ENCODE peak calls at places on chromosome 5, in six cellular contexts. Y, I, E, A, F and P are unnamed samples.

GRCh38 chr5:27516437-27516836 is 478.1 kb upstream of the CDH9 start:
- DNase-seq in Y (no peak), I (no peak), E (no peak), A (no peak), F (no peak), P (peak)

GRCh38 chr5:179241764-179242370 is 103.4 kb downstream of the ADAMTS2 start:
- DNase-seq in Y (no peak), I (peak), E (no peak), A (peak), F (no peak), P (no peak)

GRCh38 chr5:102651466-102651865 is 103.6 kb upstream of the PAM start:
- DNase-seq in Y (no peak), I (no peak), E (no peak), A (no peak), F (peak), P (peak)

GRCh38 chr5:169222934-169223594 is 77.9 kb downstream of the SLIT3 start:
- DNase-seq in Y (no peak), I (no peak), E (no peak), A (no peak), F (no peak), P (no peak)

GRCh38 chr5:116451905-116452450 is 122.6 kb downstream of the SEMA6A start:
- DNase-seq in Y (no peak), I (no peak), E (no peak), A (no peak), F (no peak), P (peak)

GRCh38 chr5:169744336-169744735 is 107.3 kb downstream of the DOCK2 start:
- DNase-seq in Y (peak), I (no peak), E (no peak), A (no peak), F (no peak), P (peak)

GRCh38 chr5:153900703-153901395 is 137.9 kb downstream of the FAM114A2 start:
- DNase-seq in Y (peak), I (no peak), E (peak), A (peak), F (peak), P (peak)

GRCh38 chr5:72817076-72817476 is 615 bp downstream of the TNPO1 start:
- DNase-seq in Y (peak), I (peak), E (no peak), A (peak), F (peak), P (peak)

GRCh38 chr5:16431482-16431881 is 34.1 kb downstream of the ZNF622 start:
- DNase-seq in Y (no peak), I (no peak), E (no peak), A (no peak), F (no peak), P (no peak)

GRCh38 chr5:75053286-75054109 is 1.1 kb upstream of the GCNT4 start:
- DNase-seq in Y (peak), I (peak), E (peak), A (peak), F (peak), P (peak)

GRCh38 chr5:135632806-135633205 is 54.0 kb upstream of the CXCL14 start:
- DNase-seq in Y (no peak), I (no peak), E (no peak), A (no peak), F (no peak), P (no peak)

GRCh38 chr5:42912184-42912766 is 100.6 kb upstream of the SELENOP start:
- DNase-seq in Y (peak), I (no peak), E (no peak), A (peak), F (peak), P (peak)

GRCh38 chr5:12845549-12846159 is 941.4 kb upstream of the CTNND2 start:
- DNase-seq in Y (no peak), I (no peak), E (no peak), A (no peak), F (no peak), P (no peak)

GRCh38 chr5:107426209-107426608 is 244.5 kb downstream of the EFNA5 start:
- DNase-seq in Y (no peak), I (no peak), E (no peak), A (no peak), F (peak), P (no peak)

GRCh38 chr5:172051643-172052362 is 45.4 kb upstream of the FBXW11 start:
- DNase-seq in Y (no peak), I (no peak), E (no peak), A (peak), F (peak), P (no peak)

GRCh38 chr5:154287136-154287535 is 96.6 kb downstream of the GALNT10 start:
- DNase-seq in Y (peak), I (peak), E (peak), A (peak), F (peak), P (peak)

GRCh38 chr5:128579111-128579510 is 41.1 kb upstream of the FBN2 start:
- DNase-seq in Y (peak), I (no peak), E (peak), A (peak), F (peak), P (peak)

GRCh38 chr5:95178046-95178651 is 106.7 kb downstream of the MCTP1 start:
- DNase-seq in Y (peak), I (no peak), E (peak), A (peak), F (peak), P (no peak)

GRCh38 chr5:169157064-169157463 is 143.9 kb downstream of the SLIT3 start:
- DNase-seq in Y (no peak), I (no peak), E (no peak), A (no peak), F (peak), P (peak)

GRCh38 chr5:43078956-43079355 is 38.8 kb upstream of the ANXA2R start:
- DNase-seq in Y (peak), I (no peak), E (no peak), A (peak), F (no peak), P (peak)

GRCh38 chr5:122121782-122122465 is 7.4 kb upstream of the ZNF474 start:
- DNase-seq in Y (peak), I (no peak), E (no peak), A (no peak), F (peak), P (peak)

GRCh38 chr5:53243403-53243802 is 133.8 kb upstream of the MOCS2 start:
- DNase-seq in Y (no peak), I (no peak), E (no peak), A (no peak), F (no peak), P (no peak)
- TF ChIP-seq CTCF in Y (no peak), I (no peak), E (no peak), A (no peak), F (peak), P (no peak)

GRCh38 chr5:160694896-160695295 is 157.1 kb downstream of the ATP10B start:
- DNase-seq in Y (no peak), I (no peak), E (no peak), A (no peak), F (no peak), P (no peak)
- H3K4me3 ChIP-seq in Y (no peak), I (no peak), E (no peak), A (no peak), F (no peak), P (no peak)

GRCh38 chr5:180790020-180790419 is 12.6 kb downstream of the MGAT1 start:
- DNase-seq in Y (no peak), I (peak), E (no peak), A (no peak), F (peak), P (no peak)
- TF ChIP-seq CTCF in Y (no peak), I (peak), E (no peak), A (no peak), F (peak), P (no peak)

GRCh38 chr5:163506726-163507125 is 1.3 kb downstream of the MAT2B start:
- DNase-seq in Y (peak), I (no peak), E (no peak), A (peak), F (peak), P (peak)

GRCh38 chr5:163509288-163510040 is 4.0 kb downstream of the MAT2B start:
- DNase-seq in Y (peak), I (peak), E (no peak), A (peak), F (peak), P (peak)

GRCh38 chr5:163505049-163505474 is 357 bp upstream of the MAT2B start:
- DNase-seq in Y (no peak), I (no peak), E (no peak), A (no peak), F (no peak), P (no peak)

GRCh38 chr5:163505475-163506457 is at the start of gene MAT2B:
- DNase-seq in Y (peak), I (peak), E (no peak), A (peak), F (peak), P (peak)

GRCh38 chr5:163508753-163509152 is 3.3 kb downstream of the MAT2B start:
- DNase-seq in Y (no peak), I (no peak), E (no peak), A (no peak), F (no peak), P (no peak)
- H3K4me3 ChIP-seq in Y (no peak), I (no peak), E (no peak), A (no peak), F (peak), P (peak)

GRCh38 chr5:180613188-180613587 is 21.9 kb upstream of the SCGB3A1 start:
- DNase-seq in Y (no peak), I (no peak), E (no peak), A (no peak), F (no peak), P (no peak)
- TF ChIP-seq CTCF in Y (no peak), I (no peak), E (no peak), A (no peak), F (no peak), P (no peak)

DNA sequence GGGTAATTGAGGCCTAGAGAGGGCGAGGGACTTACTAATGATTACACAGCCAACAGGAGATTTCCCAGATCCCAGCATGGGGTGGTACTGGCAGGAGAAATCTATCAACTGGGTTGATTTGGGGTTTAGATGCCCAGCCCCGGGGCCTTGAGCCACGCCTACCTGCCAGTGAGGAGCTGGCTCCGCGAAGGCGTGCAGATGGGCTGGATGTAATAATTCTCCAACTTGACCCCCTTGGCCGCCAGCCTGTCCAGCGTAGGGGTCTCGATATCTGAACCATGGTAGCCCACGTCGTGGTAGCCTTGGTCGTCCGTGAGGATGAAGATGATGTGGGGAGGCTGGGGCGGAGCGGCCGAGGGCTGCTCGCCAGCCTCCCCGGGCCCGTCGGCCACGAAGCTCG is 804 bp downstream of the ARSI start:
- DNase-seq in Y (no peak), I (no peak), E (no peak), A (no peak), F (no peak), P (no peak)
- H3K4me3 ChIP-seq in Y (peak), I (no peak), E (peak), A (no peak), F (peak), P (peak)

GRCh38 chr5:163503106-163504090 is 2.0 kb upstream of the MAT2B start:
- DNase-seq in Y (peak), I (peak), E (no peak), A (peak), F (peak), P (peak)
- TF ChIP-seq CTCF in Y (peak), I (peak), E (peak), A (peak), F (peak), P (peak)

GRCh38 chr5:138844812-138845513 is 30.2 kb downstream of the LRRTM2 start:
- DNase-seq in Y (peak), I (no peak), E (peak), A (peak), F (no peak), P (peak)
- H3K4me3 ChIP-seq in Y (no peak), I (no peak), E (no peak), A (no peak), F (no peak), P (no peak)

GRCh38 chr5:131857388-131857787 is 60.6 kb upstream of the FNIP1 start:
- DNase-seq in Y (no peak), I (no peak), E (no peak), A (no peak), F (no peak), P (no peak)
- TF ChIP-seq CTCF in Y (no peak), I (no peak), E (no peak), A (no peak), F (no peak), P (no peak)